ENCODE peak calls at places on chromosomes 12 and 14, in four cellular contexts. Z is H1, M is GM12878, C is K562. V is an unnamed sample.

GRCh38 chr12:67782573-67782972 is 134.0 kb downstream of the DYRK2 start:
- DNase-seq in Z (no peak), M (no peak), C (no peak), V (no peak)

GRCh38 chr12:49961111-49961922 is at the start of gene AQP5:
- DNase-seq in Z (peak; percentile 73), M (no peak), C (no peak), V (no peak)

GRCh38 chr12:18345021-18345735 is 83.9 kb downstream of the PIK3C2G start:
- DNase-seq in Z (no peak), M (no peak), C (no peak), V (no peak)

GRCh38 chr12:18696971-18697602 is 40.7 kb downstream of the PLCZ1 start:
- DNase-seq in Z (no peak), M (no peak), C (no peak), V (no peak)

GRCh38 chr14:35927727-35928126 is 101.6 kb downstream of the BRMS1L start:
- DNase-seq in Z (no peak), M (no peak), C (no peak), V (no peak)

GRCh38 chr12:94534761-94535613 is 75.3 kb upstream of the CEP83 start:
- DNase-seq in Z (no peak), M (no peak), C (no peak), V (no peak)

GRCh38 chr12:105978276-105978675 is 160.5 kb downstream of the NUAK1 start:
- DNase-seq in Z (no peak), M (no peak), C (no peak), V (no peak)

GRCh38 chr12:31220633-31221565 is 105.1 kb downstream of the SINHCAF start:
- DNase-seq in Z (no peak), M (no peak), C (no peak), V (no peak)

GRCh38 chr12:108270035-108270840 is 68.9 kb downstream of the CMKLR1 start:
- DNase-seq in Z (no peak), M (no peak), C (no peak), V (no peak)

GRCh38 chr14:35301334-35302210 is 9.4 kb downstream of the PSMA6 start:
- DNase-seq in Z (no peak), M (no peak), C (no peak), V (no peak)

GRCh38 chr14:64447890-64448667 is 17.2 kb upstream of the AKAP5 start:
- DNase-seq in Z (no peak), M (no peak), C (no peak), V (no peak)

GRCh38 chr12:21528953-21529352 is 2.9 kb downstream of the SPX start:
- DNase-seq in Z (no peak), M (no peak), C (no peak), V (no peak)

GRCh38 chr12:111030800-111031199 is 110.4 kb upstream of the MYL2 start:
- DNase-seq in Z (no peak), M (no peak), C (no peak), V (no peak)

GRCh38 chr12:111029732-111030131 is 109.4 kb upstream of the MYL2 start:
- DNase-seq in Z (no peak), M (no peak), C (no peak), V (no peak)

GRCh38 chr12:111034148-111034910 is 114.0 kb upstream of the MYL2 start:
- DNase-seq in Z (peak; percentile 79), M (no peak), C (no peak), V (no peak)

GRCh38 chr12:111033281-111034147 is 113.1 kb upstream of the MYL2 start:
- DNase-seq in Z (peak; percentile 84), M (no peak), C (no peak), V (no peak)

DNA sequence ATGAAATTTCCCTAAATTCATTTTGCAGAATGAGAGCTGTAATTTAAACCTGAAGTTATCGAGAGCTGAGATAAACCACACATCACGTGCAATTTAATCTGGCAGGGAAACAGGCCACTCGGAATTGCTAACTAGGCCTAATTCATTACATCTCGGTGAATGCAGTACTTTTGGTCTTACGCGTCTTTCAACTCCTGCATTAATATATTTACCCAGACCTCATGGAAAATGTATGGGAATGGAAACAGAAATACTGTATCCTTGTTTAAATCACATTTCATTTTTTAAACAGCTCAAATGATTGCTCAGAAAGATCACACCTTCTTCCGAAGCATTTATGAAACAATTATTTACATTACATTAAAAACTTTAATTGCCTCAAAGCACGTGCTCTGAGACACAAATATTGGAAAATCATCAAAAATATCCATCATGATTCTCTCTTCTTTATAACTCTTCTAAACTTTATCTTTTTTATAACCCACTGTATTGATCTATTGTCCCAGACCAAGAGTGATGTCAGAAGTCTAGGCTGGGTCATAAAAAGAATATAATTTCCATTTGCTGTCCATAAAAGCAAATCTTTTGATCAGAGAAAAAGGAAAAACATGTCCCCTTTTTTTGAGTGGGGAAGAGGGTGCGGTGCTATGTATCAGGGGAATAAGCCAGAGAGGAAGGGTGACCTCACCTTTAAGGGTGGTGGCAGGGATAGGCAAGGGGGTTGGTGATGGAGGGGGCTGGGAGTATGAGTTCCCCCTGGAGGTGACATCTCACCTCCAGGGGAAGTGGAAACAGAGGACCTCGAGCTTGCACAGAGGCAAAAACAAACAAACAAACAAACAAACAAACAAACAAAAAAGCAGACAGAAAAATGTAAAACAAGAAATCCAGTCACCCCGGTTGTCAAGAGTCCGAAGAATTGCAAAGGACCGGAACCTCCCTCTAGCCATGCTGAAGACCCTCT is 111.9 kb upstream of the MYL2 start:
- DNase-seq in Z (no peak), M (no peak), C (no peak), V (no peak)
- TF ChIP-seq EZH2 in Z (no peak), M (no peak), C (no peak), V (no peak)

DNA sequence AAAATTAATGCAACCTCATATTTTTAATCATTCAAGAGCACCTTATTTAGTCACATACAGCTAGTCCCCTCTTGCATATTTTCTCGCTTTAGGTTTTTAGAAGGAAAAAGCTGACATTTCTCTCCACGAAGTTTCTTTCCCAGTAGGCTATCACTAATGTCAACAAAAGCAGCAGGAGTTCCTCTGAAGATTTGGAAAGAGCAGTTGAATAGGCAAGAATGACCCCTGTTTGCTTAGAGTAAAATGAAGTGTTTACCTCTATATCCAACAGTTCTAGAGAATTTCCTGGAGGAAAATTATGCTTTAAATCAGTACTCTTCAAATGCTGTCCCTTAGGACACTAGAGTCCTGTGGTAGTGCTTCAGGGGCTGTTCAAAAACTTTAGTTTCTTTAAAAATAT is 188.1 kb upstream of the PRKD1 start:
- DNase-seq in Z (no peak), M (no peak), C (no peak), V (no peak)
- TF ChIP-seq EGR1 in Z (no peak), M (no peak), C (no peak), V (no peak)

DNA sequence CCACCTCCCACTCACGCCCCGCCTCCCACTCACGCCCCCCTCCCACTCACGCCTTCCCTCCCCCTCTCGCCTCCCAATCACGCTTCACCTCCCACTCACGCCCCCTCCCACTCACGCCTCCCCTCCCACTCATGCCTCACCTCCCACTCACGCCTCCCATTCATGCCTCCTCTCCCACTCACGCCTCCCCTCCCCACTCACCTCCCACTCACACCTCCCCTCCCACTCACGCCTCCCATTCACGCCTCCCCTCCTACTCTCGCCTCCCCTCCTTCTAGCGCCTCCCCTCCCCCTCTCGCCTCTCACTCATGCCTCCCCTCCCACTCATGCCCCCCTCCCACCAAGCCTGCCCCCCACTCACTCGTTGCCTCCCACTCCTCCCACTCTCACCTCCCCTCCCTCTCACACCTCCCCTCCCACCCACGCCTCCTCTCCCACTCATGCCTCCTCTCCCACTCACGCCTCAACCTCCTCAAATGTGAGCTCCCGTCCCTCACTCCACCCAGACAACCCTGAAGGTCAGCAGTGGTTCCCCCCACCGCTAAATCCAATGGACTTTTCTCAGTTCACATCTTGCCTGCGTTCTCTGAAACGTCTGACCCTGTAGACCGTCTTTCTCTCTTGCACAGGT is 39.8 kb downstream of the TMEM63C start:
- DNase-seq in Z (no peak), M (no peak), C (no peak), V (no peak)
- H3K4me3 ChIP-seq in Z (no peak overlapping the region), M (no peak overlapping the region), C (no peak overlapping the region), V (no peak overlapping the region)

GRCh38 chr12:4274396-4274959 is 916 bp downstream of the CCND2 start:
- DNase-seq in Z (peak; percentile 62), M (no peak), C (no peak), V (no peak)
- TF ChIP-seq EZH2 in Z (no peak), M (no peak), C (no peak), V (no peak)